ENCODE peak calls at places on chromosomes 11 and 22, in five cellular contexts. U, O, D, L and E are unnamed samples.

GRCh38 chr22:22235564-22235963 is 9.0 kb upstream of the VPREB1 start:
- DNase-seq in O (peak), U (no peak), L (peak), D (no peak), E (no peak)

GRCh38 chr11:65588199-65589054 is 7.2 kb downstream of the KCNK7 start:
- DNase-seq in O (peak), D (peak), U (no peak), L (peak), E (peak)

GRCh38 chr22:49825436-49825835 is 2.2 kb downstream of the BRD1 start:
- DNase-seq in U (no peak), D (no peak), O (no peak), L (peak), E (no peak)

GRCh38 chr22:40123387-40123786 is 54.3 kb upstream of the TNRC6B start:
- DNase-seq in L (no peak), O (no peak), U (no peak), D (no peak), E (no peak)

GRCh38 chr11:3201112-3201581 is 17.5 kb downstream of the MRGPRG start:
- DNase-seq in O (peak), L (no peak), D (peak), U (no peak), E (peak)

GRCh38 chr11:116948375-116948774 is 111.0 kb upstream of the APOA1 start:
- DNase-seq in O (no peak), L (no peak), D (no peak), U (no peak), E (no peak)

GRCh38 chr11:32434387-32435151 is 770 bp downstream of the WT1 start:
- DNase-seq in U (no peak), O (peak), L (no peak), D (no peak), E (no peak)

GRCh38 chr11:58999291-58999680 is 60.0 kb downstream of the GLYATL1 start:
- DNase-seq in D (no peak), U (no peak), L (no peak), O (no peak), E (no peak)

GRCh38 chr11:62726156-62727006 is 876 bp downstream of the HNRNPUL2 start:
- DNase-seq in U (no peak), D (peak), O (no peak), L (no peak), E (no peak)

GRCh38 chr22:42949159-42949558 is 65.8 kb downstream of the PACSIN2 start:
- DNase-seq in U (no peak), L (no peak), D (no peak), O (no peak), E (peak)

GRCh38 chr11:73729594-73730206 is 31.2 kb downstream of the RAB6A start:
- DNase-seq in U (no peak), L (no peak), O (peak), D (no peak), E (no peak)

GRCh38 chr22:18974477-18975180 is 38.5 kb upstream of the PRODH start:
- DNase-seq in U (no peak), O (no peak), D (no peak), L (no peak), E (no peak)

GRCh38 chr11:1468002-1468401 is 18.6 kb downstream of the MOB2 start:
- DNase-seq in L (no peak), O (no peak), D (no peak), U (no peak), E (no peak)

GRCh38 chr11:86245369-86246292 is 1.1 kb downstream of the EED start:
- DNase-seq in L (no peak), D (no peak), U (no peak), O (peak), E (no peak)

GRCh38 chr11:69351460-69351859 is 57.5 kb downstream of the MYEOV start:
- DNase-seq in D (no peak), O (no peak), L (peak), U (no peak), E (no peak)

GRCh38 chr11:67437082-67437821 is at the start of gene PTPRCAP:
- DNase-seq in U (no peak), L (no peak), D (no peak), O (peak), E (no peak)

GRCh38 chr22:33519140-33519973 is 400.9 kb downstream of the LARGE1 start:
- DNase-seq in L (no peak), O (peak), D (no peak), U (peak), E (no peak)

GRCh38 chr11:819943-820649 is 1.4 kb downstream of the PNPLA2 start:
- DNase-seq in L (peak), U (peak), O (peak), D (peak), E (peak)

GRCh38 chr11:3808846-3809623 is 675 bp downstream of the PGAP2 start:
- DNase-seq in U (peak), O (peak), L (peak), D (no peak), E (peak)